ENCODE peak calls at places on chromosomes 7 and 10, in six cellular contexts. P is hepatocyte, N is endodermal cell, R is left ventricle myocardium inferior, M is astrocyte, B is neural progenitor cell. X is an unnamed sample. For H3K36me3, the result is how much of the 10 kb centered on the place peaks cover.

GRCh38 chr10:29874604-29875269 is 184.6 kb downstream of the JCAD start:
- DNase-seq in P (no peak), N (no peak), R (no peak), M (no peak), B (no peak), X (no peak)

GRCh38 chr7:131400833-131401593 is 73.3 kb downstream of the MKLN1 start:
- DNase-seq in P (peak), N (no peak), R (no peak), M (no peak), B (no peak), X (peak)

GRCh38 chr10:49739426-49739825 is 22.7 kb downstream of the OGDHL start:
- DNase-seq in P (no peak), N (peak), R (no peak), M (no peak), B (no peak), X (no peak)

GRCh38 chr7:80719261-80719660 is 80.8 kb downstream of the CD36 start:
- DNase-seq in P (peak), N (no peak), R (no peak), M (peak), B (no peak), X (peak)

GRCh38 chr7:468141-468540 is 51.5 kb downstream of the PDGFA start:
- DNase-seq in P (no peak), N (no peak), R (no peak), M (no peak), B (no peak), X (no peak)

GRCh38 chr10:110445871-110446270 is 51.8 kb upstream of the DUSP5 start:
- DNase-seq in P (no peak), N (peak), R (no peak), M (no peak), B (no peak), X (no peak)

GRCh38 chr10:124719213-124719851 is 24.8 kb downstream of the FAM53B start:
- DNase-seq in P (no peak), N (peak), R (peak), M (peak), B (peak), X (peak)

GRCh38 chr7:50304911-50305621 is 550 bp downstream of the IKZF1 start:
- DNase-seq in P (no peak), N (no peak), R (no peak), M (no peak), B (peak), X (no peak)

GRCh38 chr10:3424102-3424803 is 251.7 kb upstream of the PITRM1 start:
- DNase-seq in P (no peak), N (peak), R (peak), M (peak), B (no peak), X (peak)

GRCh38 chr7:104552102-104552501 is 223.7 kb downstream of the LHFPL3 start:
- DNase-seq in P (peak), N (peak), R (peak), M (peak), B (peak), X (peak)

GRCh38 chr7:150852371-150852905 is at the start of gene AOC1:
- DNase-seq in P (peak), N (peak), R (no peak), M (no peak), B (no peak), X (no peak)

GRCh38 chr10:129769381-129770116 is 194.5 kb downstream of the EBF3 start:
- DNase-seq in P (no peak), N (peak), R (no peak), M (no peak), B (no peak), X (no peak)

GRCh38 chr10:133315847-133316246 is 7.1 kb downstream of the ZNF511 start:
- DNase-seq in P (no peak), N (peak), R (no peak), M (no peak), B (no peak), X (no peak)

GRCh38 chr10:105656880-105657279 is 1015.8 kb downstream of the SORCS3 start:
- DNase-seq in P (no peak), N (no peak), R (no peak), M (no peak), B (peak), X (no peak)

GRCh38 chr7:143046334-143046935 is 5.7 kb upstream of the OR6V1 start:
- DNase-seq in P (no peak), N (no peak), R (no peak), M (no peak), B (no peak), X (no peak)

GRCh38 chr10:100828744-100829102 is 83.3 kb downstream of the PAX2 start:
- DNase-seq in P (peak), N (peak), R (no peak), M (no peak), B (peak), X (no peak)

GRCh38 chr7:111682576-111683372 is 120.5 kb upstream of the IMMP2L start:
- DNase-seq in P (no peak), N (no peak), R (no peak), M (peak), B (no peak), X (peak)

GRCh38 chr10:8628351-8628750 is 573.9 kb downstream of the GATA3 start:
- DNase-seq in P (no peak), N (peak), R (no peak), M (no peak), B (peak), X (no peak)

GRCh38 chr10:11698691-11699545 is 43.3 kb upstream of the ECHDC3 start:
- DNase-seq in P (no peak), N (no peak), R (no peak), M (no peak), B (no peak), X (no peak)

GRCh38 chr7:127447326-127447945 is 54.9 kb upstream of the ZNF800 start:
- DNase-seq in P (no peak), N (peak), R (no peak), M (peak), B (peak), X (peak)

GRCh38 chr7:15178065-15178464 is 275.5 kb upstream of the DGKB start:
- DNase-seq in P (no peak), N (no peak), R (no peak), M (no peak), B (no peak), X (peak)

GRCh38 chr7:134778941-134779740 is at the start of gene CALD1:
- DNase-seq in P (peak), N (peak), R (peak), M (peak), B (peak), X (peak)
- H3K4me3 ChIP-seq in P (peak), N (peak), R (peak), M (peak), B (peak), X (peak)

GRCh38 chr10:73423309-73423708 is 9.5 kb upstream of the ANXA7 start:
- DNase-seq in P (no peak), N (no peak), R (no peak), M (no peak), B (no peak), X (no peak)

GRCh38 chr10:73426318-73426717 is 7.0 kb downstream of the MSS51 start:
- DNase-seq in P (no peak), N (no peak), R (no peak), M (no peak), B (no peak), X (no peak)

DNA sequence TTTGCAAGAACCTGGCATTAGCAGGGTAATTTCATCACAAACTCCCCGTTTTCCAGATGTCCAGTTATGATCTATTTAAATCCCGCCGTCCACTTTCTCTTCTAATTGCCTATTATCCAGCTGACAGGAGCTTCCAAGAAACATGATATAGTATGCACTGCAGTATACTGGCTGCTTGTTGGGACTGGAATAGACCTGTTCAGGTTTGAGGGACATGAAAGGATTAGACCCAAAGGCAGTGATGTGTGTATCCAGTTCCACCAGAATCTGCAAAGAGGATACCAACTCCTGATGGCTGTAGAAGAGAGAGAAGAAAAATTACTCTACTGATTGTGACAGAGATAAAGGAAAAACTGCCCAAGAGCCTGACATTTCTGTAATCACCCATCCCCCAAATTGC is 8.9 kb downstream of the MSS51 start:
- DNase-seq in P (no peak), N (no peak), R (no peak), M (no peak), B (no peak), X (no peak)
- H3K36me3 ChIP-seq in P (under half), N (half or more), R (half or more), M (under half), B (under half), X (under half)

GRCh38 chr10:44990302-44990655 is 10.4 kb upstream of the ZNF22 start:
- DNase-seq in P (no peak), N (peak), R (no peak), M (no peak), B (peak), X (no peak)

GRCh38 chr10:44992070-44992731 is 8.5 kb upstream of the ZNF22 start:
- DNase-seq in P (no peak), N (peak), R (no peak), M (no peak), B (no peak), X (no peak)

GRCh38 chr10:44989621-44990301 is 11.0 kb upstream of the ZNF22 start:
- DNase-seq in P (no peak), N (no peak), R (no peak), M (no peak), B (no peak), X (no peak)

GRCh38 chr10:44991571-44991970 is 9.2 kb upstream of the ZNF22 start:
- DNase-seq in P (no peak), N (peak), R (no peak), M (no peak), B (no peak), X (no peak)

GRCh38 chr10:44990965-44991364 is 9.8 kb upstream of the ZNF22 start:
- DNase-seq in P (no peak), N (peak), R (no peak), M (no peak), B (no peak), X (no peak)
- H3K4me3 ChIP-seq in P (no peak), N (no peak), R (no peak), M (no peak), B (no peak), X (no peak)

DNA sequence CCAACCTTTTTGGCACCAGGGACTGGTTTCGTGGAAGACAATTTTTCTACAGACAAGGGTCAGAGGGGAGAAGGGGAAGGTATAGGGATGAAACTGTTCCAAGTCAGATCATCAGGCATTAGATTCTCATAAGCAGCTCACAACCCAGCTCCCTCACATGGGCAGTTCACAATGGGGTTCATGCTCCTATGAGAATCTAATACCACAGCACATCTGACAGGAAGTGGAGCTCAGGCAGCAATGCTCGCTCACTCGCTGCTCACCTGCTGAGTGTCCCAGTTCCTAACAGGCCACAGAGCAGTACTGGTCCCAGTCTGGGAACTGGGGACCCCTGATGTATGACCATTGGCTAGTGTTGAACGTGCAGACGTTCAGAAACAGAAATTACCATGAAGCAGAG is 63.7 kb downstream of the ATE1 start:
- DNase-seq in P (no peak), N (no peak), R (no peak), M (no peak), B (no peak), X (no peak)
- H3K36me3 ChIP-seq in P (under half), N (under half), R (under half), M (under half), B (under half), X (under half)

GRCh38 chr10:6214612-6215011 is 11.9 kb downstream of the PFKFB3 start:
- DNase-seq in P (no peak), N (no peak), R (no peak), M (no peak), B (no peak), X (no peak)
- H3K4me3 ChIP-seq in P (no peak), N (no peak), R (no peak), M (no peak), B (no peak), X (no peak)

DNA sequence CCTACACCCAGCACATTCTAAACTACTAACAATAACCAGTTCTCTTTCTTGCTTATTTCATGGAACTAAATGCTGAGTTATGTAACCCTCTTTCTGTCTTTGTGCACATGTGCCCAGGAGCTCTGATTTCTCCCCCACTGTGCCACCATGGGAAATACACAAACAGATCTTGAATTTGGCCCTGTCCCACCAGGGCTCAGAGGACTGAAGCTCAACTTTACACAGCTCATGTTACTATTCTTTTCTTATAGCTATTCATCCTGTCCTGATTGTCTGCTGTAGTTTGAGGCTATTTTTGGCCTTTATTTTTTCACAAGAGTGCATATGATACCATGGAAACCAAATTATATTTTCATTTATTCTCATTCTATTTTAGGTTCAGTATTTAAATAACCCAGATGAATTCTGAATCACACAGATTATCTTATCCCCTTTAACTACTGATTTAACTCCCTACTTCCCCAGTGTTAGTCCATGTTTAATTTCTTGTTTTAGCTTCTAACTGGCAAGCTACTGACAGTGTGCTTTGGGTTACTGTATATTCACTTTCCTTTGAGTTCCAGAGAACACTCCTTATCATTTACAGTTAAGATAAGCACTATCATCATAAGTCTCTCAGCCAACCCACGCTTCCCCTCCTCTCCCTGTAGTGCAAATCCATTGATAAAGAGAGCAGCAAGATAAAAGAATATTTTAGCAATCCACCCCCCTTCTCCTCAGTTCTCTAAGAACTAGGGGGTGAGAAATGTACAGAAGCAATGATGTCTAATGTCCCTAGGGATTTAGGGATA is 71.8 kb upstream of the GSDME start:
- DNase-seq in P (peak), N (no peak), R (no peak), M (peak), B (no peak), X (peak)
- H3K36me3 ChIP-seq in P (under half), N (under half), R (under half), M (under half), B (under half), X (under half)

GRCh38 chr10:128047337-128047736 is 78.9 kb downstream of the MKI67 start:
- DNase-seq in P (peak), N (peak), R (peak), M (peak), B (peak), X (peak)
- H3K4me3 ChIP-seq in P (no peak), N (no peak), R (peak), M (no peak), B (no peak), X (no peak)